ENCODE peak calls at places on chromosome 1, in eight cellular contexts. One of them, this sample, is unnamed.

GRCh38 chr1:37307907-37308570 is 166.3 kb upstream of the ZC3H12A start:
- DNase-seq in activated gamma-delta T cell treated with Interleukin-2 at 50 U/mL for 16 hours: no peak
- DNase-seq in RCC 7860: no peak
- DNase-seq in A549: no peak
- DNase-seq in activated T-cell treated with anti-CD3 and anti-CD28 coated beads, Interleukin-2, amount 50 U/mL, for 72 hours: no peak
- DNase-seq in aorta: peak; percentile 51
- DNase-seq in stimulated activated CD4-positive, alpha-beta T cell treated with anti-CD3 and anti-CD28 coated beads, Interleukin-4, amount 100 ng/mL, for 1 hour: no peak
- DNase-seq in WTC11: no peak
- DNase-seq in this sample: no peak

GRCh38 chr1:3219725-3220467 is 150.9 kb downstream of the PRDM16 start:
- DNase-seq in activated gamma-delta T cell treated with Interleukin-2 at 50 U/mL for 16 hours: no peak
- DNase-seq in RCC 7860: no peak
- DNase-seq in A549: no peak
- DNase-seq in activated T-cell treated with anti-CD3 and anti-CD28 coated beads, Interleukin-2, amount 50 U/mL, for 72 hours: no peak
- DNase-seq in aorta: no peak
- DNase-seq in stimulated activated CD4-positive, alpha-beta T cell treated with anti-CD3 and anti-CD28 coated beads, Interleukin-4, amount 100 ng/mL, for 1 hour: no peak
- DNase-seq in WTC11: no peak
- DNase-seq in this sample: no peak

GRCh38 chr1:214123061-214123784 is 135.4 kb downstream of the PROX1 start:
- DNase-seq in activated gamma-delta T cell treated with Interleukin-2 at 50 U/mL for 16 hours: no peak
- DNase-seq in RCC 7860: peak; percentile 17
- DNase-seq in A549: peak; percentile 78
- DNase-seq in activated T-cell treated with anti-CD3 and anti-CD28 coated beads, Interleukin-2, amount 50 U/mL, for 72 hours: peak; percentile 4
- DNase-seq in aorta: peak; percentile 59
- DNase-seq in stimulated activated CD4-positive, alpha-beta T cell treated with anti-CD3 and anti-CD28 coated beads, Interleukin-4, amount 100 ng/mL, for 1 hour: no peak
- DNase-seq in WTC11: peak; percentile 71
- DNase-seq in this sample: peak; percentile 49

GRCh38 chr1:246012271-246012854 is 494.7 kb downstream of the SMYD3 start:
- DNase-seq in activated gamma-delta T cell treated with Interleukin-2 at 50 U/mL for 16 hours: no peak
- DNase-seq in RCC 7860: no peak
- DNase-seq in A549: peak; percentile 17
- DNase-seq in activated T-cell treated with anti-CD3 and anti-CD28 coated beads, Interleukin-2, amount 50 U/mL, for 72 hours: no peak
- DNase-seq in aorta: no peak
- DNase-seq in stimulated activated CD4-positive, alpha-beta T cell treated with anti-CD3 and anti-CD28 coated beads, Interleukin-4, amount 100 ng/mL, for 1 hour: no peak
- DNase-seq in WTC11: no peak
- DNase-seq in this sample: no peak

GRCh38 chr1:217138173-217138838 is 415.1 kb upstream of the ESRRG start:
- DNase-seq in activated gamma-delta T cell treated with Interleukin-2 at 50 U/mL for 16 hours: no peak
- DNase-seq in RCC 7860: no peak
- DNase-seq in A549: no peak
- DNase-seq in activated T-cell treated with anti-CD3 and anti-CD28 coated beads, Interleukin-2, amount 50 U/mL, for 72 hours: no peak
- DNase-seq in aorta: no peak
- DNase-seq in stimulated activated CD4-positive, alpha-beta T cell treated with anti-CD3 and anti-CD28 coated beads, Interleukin-4, amount 100 ng/mL, for 1 hour: no peak
- DNase-seq in WTC11: peak; percentile 20
- DNase-seq in this sample: no peak

GRCh38 chr1:193310569-193310968 is 124.2 kb upstream of the B3GALT2 start:
- DNase-seq in activated gamma-delta T cell treated with Interleukin-2 at 50 U/mL for 16 hours: no peak
- DNase-seq in RCC 7860: no peak
- DNase-seq in A549: no peak
- DNase-seq in activated T-cell treated with anti-CD3 and anti-CD28 coated beads, Interleukin-2, amount 50 U/mL, for 72 hours: no peak
- DNase-seq in aorta: no peak
- DNase-seq in stimulated activated CD4-positive, alpha-beta T cell treated with anti-CD3 and anti-CD28 coated beads, Interleukin-4, amount 100 ng/mL, for 1 hour: no peak
- DNase-seq in WTC11: no peak
- DNase-seq in this sample: peak; percentile 46

GRCh38 chr1:163583782-163584181 is 262.0 kb downstream of the NUF2 start:
- DNase-seq in activated gamma-delta T cell treated with Interleukin-2 at 50 U/mL for 16 hours: no peak
- DNase-seq in RCC 7860: no peak
- DNase-seq in A549: no peak
- DNase-seq in activated T-cell treated with anti-CD3 and anti-CD28 coated beads, Interleukin-2, amount 50 U/mL, for 72 hours: no peak
- DNase-seq in aorta: no peak
- DNase-seq in stimulated activated CD4-positive, alpha-beta T cell treated with anti-CD3 and anti-CD28 coated beads, Interleukin-4, amount 100 ng/mL, for 1 hour: no peak
- DNase-seq in WTC11: no peak
- DNase-seq in this sample: no peak

GRCh38 chr1:150066328-150066727 is 1.2 kb upstream of the VPS45 start:
- DNase-seq in activated gamma-delta T cell treated with Interleukin-2 at 50 U/mL for 16 hours: no peak
- DNase-seq in RCC 7860: no peak
- DNase-seq in A549: no peak
- DNase-seq in activated T-cell treated with anti-CD3 and anti-CD28 coated beads, Interleukin-2, amount 50 U/mL, for 72 hours: no peak
- DNase-seq in aorta: no peak
- DNase-seq in stimulated activated CD4-positive, alpha-beta T cell treated with anti-CD3 and anti-CD28 coated beads, Interleukin-4, amount 100 ng/mL, for 1 hour: no peak
- DNase-seq in WTC11: no peak
- DNase-seq in this sample: no peak

GRCh38 chr1:108600504-108600903 is 40.6 kb downstream of the EEIG2 start:
- DNase-seq in activated gamma-delta T cell treated with Interleukin-2 at 50 U/mL for 16 hours: no peak
- DNase-seq in RCC 7860: no peak
- DNase-seq in A549: no peak
- DNase-seq in activated T-cell treated with anti-CD3 and anti-CD28 coated beads, Interleukin-2, amount 50 U/mL, for 72 hours: no peak
- DNase-seq in aorta: no peak
- DNase-seq in stimulated activated CD4-positive, alpha-beta T cell treated with anti-CD3 and anti-CD28 coated beads, Interleukin-4, amount 100 ng/mL, for 1 hour: no peak
- DNase-seq in WTC11: no peak
- DNase-seq in this sample: no peak

GRCh38 chr1:25808481-25809244 is 8.7 kb downstream of the SELENON start:
- DNase-seq in activated gamma-delta T cell treated with Interleukin-2 at 50 U/mL for 16 hours: no peak
- DNase-seq in RCC 7860: no peak
- DNase-seq in A549: no peak
- DNase-seq in activated T-cell treated with anti-CD3 and anti-CD28 coated beads, Interleukin-2, amount 50 U/mL, for 72 hours: no peak
- DNase-seq in aorta: peak; percentile 73
- DNase-seq in stimulated activated CD4-positive, alpha-beta T cell treated with anti-CD3 and anti-CD28 coated beads, Interleukin-4, amount 100 ng/mL, for 1 hour: no peak
- DNase-seq in WTC11: no peak
- DNase-seq in this sample: no peak